ENCODE peak calls at places on chromosomes 7 and 10, in six cellular contexts. M is left ventricle myocardium inferior, B is IMR-90, Z is neural progenitor cell, Q is mammary epithelial cell, F is SK-N-SH. O is an unnamed sample.

GRCh38 chr7:111872411-111872810 is 310.1 kb upstream of the IMMP2L start:
- DNase-seq in Z (no peak), M (no peak), Q (no peak), B (no peak), F (no peak), O (no peak)

GRCh38 chr7:55107946-55108345 is 89.1 kb downstream of the EGFR start:
- DNase-seq in F (no peak), Q (peak; percentile 76), Z (no peak), B (peak; percentile 62), M (no peak), O (no peak)

GRCh38 chr10:327889-328809 is 192.9 kb downstream of the ZMYND11 start:
- DNase-seq in Z (no peak), M (no peak), Q (no peak), B (no peak), F (no peak), O (no peak)

GRCh38 chr7:150396426-150397375 is 17.6 kb downstream of the ZNF775 start:
- DNase-seq in Q (no peak), F (no peak), Z (no peak), M (no peak), B (no peak), O (no peak)

GRCh38 chr7:66150471-66150870 is 35.8 kb downstream of the CRCP start:
- DNase-seq in Q (no peak), Z (no peak), B (peak; percentile 76), M (peak; percentile 61), F (peak; percentile 51), O (peak; percentile 45)

GRCh38 chr7:136033413-136034031 is 56.4 kb upstream of the MTPN start:
- DNase-seq in F (peak; percentile 66), M (peak; percentile 24), B (no peak), Z (no peak), Q (no peak), O (no peak)

GRCh38 chr7:42869131-42870020 is 42.5 kb downstream of the C7orf25 start:
- DNase-seq in B (no peak), Z (no peak), Q (no peak), F (no peak), M (no peak), O (peak; percentile 18)

GRCh38 chr7:19213746-19214145 is 68.5 kb upstream of the FERD3L start:
- DNase-seq in M (no peak), Q (no peak), F (no peak), Z (no peak), B (no peak), O (no peak)

GRCh38 chr10:35739998-35740397 is 97.9 kb upstream of the FZD8 start:
- DNase-seq in Z (no peak), B (peak; percentile 68), F (no peak), Q (peak; percentile 32), M (no peak), O (peak; percentile 24)

GRCh38 chr7:140625908-140626868 is 14.4 kb downstream of the DENND2A start:
- DNase-seq in F (peak; percentile 69), M (peak; percentile 92), Q (peak; percentile 90), Z (peak; percentile 48), B (peak; percentile 100), O (peak; percentile 94)

GRCh38 chr7:157568785-157569584 is 232.2 kb downstream of the DNAJB6 start:
- DNase-seq in Z (peak; percentile 62), F (peak; percentile 75), B (no peak), M (peak; percentile 52), Q (peak; percentile 1), O (peak; percentile 11)

GRCh38 chr7:9231683-9232082 is 798.3 kb downstream of the NXPH1 start:
- DNase-seq in F (no peak), B (no peak), Z (peak; percentile 53), M (no peak), Q (no peak), O (no peak)

GRCh38 chr7:158397885-158398284 is 189.7 kb downstream of the PTPRN2 start:
- DNase-seq in M (no peak), Z (no peak), B (no peak), F (no peak), Q (no peak), O (no peak)

GRCh38 chr7:116800594-116800993 is 61.8 kb upstream of the CAPZA2 start:
- DNase-seq in M (no peak), B (no peak), Z (no peak), Q (peak; percentile 23), F (no peak), O (no peak)

GRCh38 chr7:130143986-130144618 is 61.1 kb downstream of the TMEM209 start:
- DNase-seq in B (no peak), M (no peak), F (no peak), Q (no peak), Z (no peak), O (no peak)

GRCh38 chr7:95569720-95570119 is 26.6 kb downstream of the PDK4 start:
- DNase-seq in F (no peak), Q (no peak), B (no peak), Z (no peak), M (no peak), O (no peak)

GRCh38 chr7:72437061-72437460 is 24.9 kb upstream of the CALN1 start:
- DNase-seq in B (no peak), M (no peak), F (no peak), Z (no peak), Q (no peak), O (no peak)

GRCh38 chr10:67602268-67602950 is 93.6 kb downstream of the CTNNA3 start:
- DNase-seq in Q (peak; percentile 64), Z (no peak), M (no peak), F (no peak), B (peak; percentile 96), O (peak; percentile 84)

GRCh38 chr10:130409346-130409745 is 273.2 kb downstream of the GLRX3 start:
- DNase-seq in Q (no peak), B (no peak), Z (no peak), F (no peak), M (no peak), O (no peak)

GRCh38 chr7:98911936-98912335 is 33.6 kb downstream of the TRRAP start:
- DNase-seq in Q (no peak), Z (no peak), M (no peak), F (no peak), B (no peak), O (no peak)

GRCh38 chr7:12893292-12893691 is 205.9 kb downstream of the ARL4A start:
- DNase-seq in F (no peak), Z (no peak), Q (no peak), M (no peak), B (no peak), O (no peak)

GRCh38 chr10:31467791-31468535 is 148.9 kb downstream of the ZEB1 start:
- DNase-seq in M (no peak), Z (peak; percentile 4), B (no peak), Q (peak; percentile 47), F (no peak), O (no peak)

DNA sequence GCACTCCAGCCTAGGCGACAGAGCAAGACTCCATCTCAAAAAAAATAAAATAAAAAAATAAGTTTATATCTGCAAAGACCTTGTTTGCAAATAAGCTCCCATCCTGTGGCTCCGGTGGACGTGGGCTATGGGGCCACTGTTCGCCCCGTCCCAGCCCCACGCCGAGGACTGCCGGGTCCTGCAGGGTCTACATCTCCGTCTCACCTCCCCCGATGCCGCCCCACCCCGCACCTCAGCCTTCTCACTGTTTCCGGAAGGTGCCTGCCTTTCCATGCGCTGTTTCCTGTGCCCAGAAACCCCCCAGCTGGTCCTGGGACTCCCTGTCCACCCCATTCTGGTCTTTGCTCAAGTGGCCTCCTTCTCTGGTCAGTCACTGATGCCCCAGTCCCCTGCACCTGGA is 5.0 kb upstream of the INTS1 start:
- DNase-seq in M (no peak), F (no peak), Z (no peak), Q (no peak), B (no peak), O (no peak)
- H3K4me1 ChIP-seq in M (peaks cover 27% of the 10 kb centered on the region), F (peaks cover 14% of the 10 kb centered on the region), Z (no peaks in the 10 kb centered on the region), Q (peaks cover 14% of the 10 kb centered on the region), B (peaks cover 5% of the 10 kb centered on the region), O (no peaks in the 10 kb centered on the region)

DNA sequence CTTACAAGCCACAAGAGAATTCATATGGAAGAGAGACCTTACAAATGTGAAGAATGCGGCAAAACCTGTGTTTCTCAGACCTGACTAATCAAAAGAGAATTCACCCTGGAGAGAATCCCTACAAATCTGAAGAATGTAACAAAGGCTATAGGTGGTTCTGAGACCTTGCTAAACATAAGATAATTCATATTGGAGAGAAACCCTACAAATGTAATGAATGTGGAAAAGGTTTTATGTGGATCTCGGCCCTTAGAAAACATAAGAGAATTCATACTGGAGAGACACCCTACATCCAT is 33.4 kb downstream of the ZNF727 start:
- DNase-seq in F (no peak), B (no peak), Z (no peak), Q (no peak), M (no peak), O (no peak)
- H3K9me3 ChIP-seq in F (peaks cover 48% of the 10 kb centered on the region), B (peaks cover 26% of the 10 kb centered on the region), Z (peaks cover 51% of the 10 kb centered on the region), Q (peaks cover 70% of the 10 kb centered on the region), M (no peaks in the 10 kb centered on the region), O (peaks cover 99% of the 10 kb centered on the region)

DNA sequence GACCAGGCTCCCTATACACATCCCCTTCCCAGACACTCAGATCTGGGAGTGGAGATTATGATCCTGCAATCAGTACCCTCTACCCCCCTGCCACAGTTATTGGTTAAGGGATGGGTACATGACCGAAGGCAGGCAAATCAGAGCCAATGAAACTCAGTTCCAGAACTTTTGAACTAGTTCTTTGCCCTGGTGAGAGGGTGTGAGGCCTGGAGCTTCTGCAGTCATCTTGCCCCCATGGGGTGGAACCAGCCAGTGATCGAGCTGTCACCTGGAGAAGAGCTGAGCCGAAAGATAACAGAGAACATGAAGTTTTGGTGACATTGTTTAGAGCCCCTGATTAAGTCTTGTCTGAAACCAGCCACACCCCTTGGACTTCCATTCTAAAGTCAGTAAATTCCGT is 88.2 kb upstream of the DUSP5 start:
- DNase-seq in B (no peak), M (no peak), Z (no peak), F (no peak), Q (no peak), O (no peak)
- H3K4me1 ChIP-seq in B (peaks cover 31% of the 10 kb centered on the region), M (peaks cover 34% of the 10 kb centered on the region), Z (no peaks in the 10 kb centered on the region), F (peaks cover 28% of the 10 kb centered on the region), Q (peaks cover 63% of the 10 kb centered on the region), O (peaks cover 53% of the 10 kb centered on the region)

GRCh38 chr10:123379156-123379555 is 225.0 kb downstream of the BUB3 start:
- DNase-seq in B (no peak), F (no peak), Z (no peak), Q (no peak), M (no peak), O (no peak)

GRCh38 chr10:123380491-123381085 is 226.4 kb downstream of the BUB3 start:
- DNase-seq in Z (peak; percentile 23), Q (peak; percentile 32), M (no peak), B (no peak), F (peak; percentile 58), O (peak; percentile 41)

GRCh38 chr10:123378302-123378701 is 224.1 kb downstream of the BUB3 start:
- DNase-seq in B (no peak), Q (no peak), M (no peak), Z (no peak), F (no peak), O (no peak)

GRCh38 chr10:123377883-123378282 is 223.7 kb downstream of the BUB3 start:
- DNase-seq in M (no peak), Q (peak; percentile 26), Z (no peak), B (no peak), F (no peak), O (no peak)

DNA sequence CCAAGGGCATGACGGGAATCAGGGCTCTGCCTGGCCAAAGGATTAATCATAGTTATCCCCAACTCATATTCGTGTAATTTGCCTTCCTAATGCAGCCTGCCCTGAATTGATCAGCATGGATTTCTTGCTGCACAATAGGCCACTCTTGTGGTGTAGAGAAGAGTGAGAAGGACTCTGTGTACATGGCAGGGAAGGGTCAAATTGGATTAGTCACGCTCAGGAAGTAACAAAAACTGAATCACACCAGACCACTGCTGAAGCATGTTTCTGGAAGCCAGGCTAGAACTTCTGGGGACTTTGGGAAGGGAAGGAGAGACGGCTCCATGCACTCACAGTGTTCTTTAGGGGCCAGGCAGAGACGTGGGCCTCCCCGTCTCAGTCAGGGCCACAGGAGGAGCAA is 227.1 kb downstream of the BUB3 start:
- DNase-seq in Q (peak; percentile 70), B (no peak), F (no peak), M (no peak), Z (no peak), O (no peak)
- H3K9me3 ChIP-seq in Q (peaks cover 2% of the 10 kb centered on the region), B (peaks cover 46% of the 10 kb centered on the region), F (no peaks in the 10 kb centered on the region), M (peaks cover 15% of the 10 kb centered on the region), Z (no peaks in the 10 kb centered on the region), O (peaks cover 7% of the 10 kb centered on the region)